ENCODE peak calls at places on chromosome 2, in seven cellular contexts. E is SK-N-SH, V is HepG2, D is K562, N is GM12878, B is HCT116, R is H1. I is an unnamed sample.

GRCh38 chr2:9690252-9690651 is 59.5 kb upstream of the YWHAQ start:
- DNase-seq in N (no peak), D (no peak), V (no peak), E (no peak), B (no peak), R (no peak), I (no peak)

GRCh38 chr2:40358783-40359182 is 93.1 kb downstream of the SLC8A1 start:
- DNase-seq in E (no peak), V (no peak), R (no peak), B (no peak), N (no peak), D (no peak), I (no peak)

GRCh38 chr2:206230060-206230890 is 44.2 kb upstream of the ZDBF2 start:
- DNase-seq in E (peak), B (peak), R (peak), V (no peak), N (no peak), D (no peak), I (no peak)

GRCh38 chr2:86790134-86790827 is 432 bp downstream of the CD8A start:
- DNase-seq in B (no peak), N (no peak), E (peak), R (peak), D (no peak), V (no peak), I (no peak)

GRCh38 chr2:9768388-9768787 is 74.9 kb upstream of the TAF1B start:
- DNase-seq in V (peak), E (no peak), B (no peak), D (peak), R (peak), N (no peak), I (no peak)

GRCh38 chr2:14634223-14634884 is 1.8 kb downstream of the LRATD1 start:
- DNase-seq in B (no peak), R (peak), V (peak), D (peak), N (no peak), E (peak), I (no peak)

GRCh38 chr2:134773372-134774073 is 54.7 kb upstream of the TMEM163 start:
- DNase-seq in E (peak), D (no peak), R (peak), B (no peak), N (no peak), V (no peak), I (no peak)

GRCh38 chr2:3126686-3127278 is 250.8 kb downstream of the EIPR1 start:
- DNase-seq in N (no peak), V (no peak), D (no peak), E (peak), R (no peak), B (no peak), I (no peak)

GRCh38 chr2:73970850-73971471 is 13.7 kb upstream of the TET3 start:
- DNase-seq in V (peak), D (peak), E (peak), N (peak), B (no peak), R (no peak), I (no peak)

GRCh38 chr2:233034-233433 is 30.8 kb downstream of the SH3YL1 start:
- DNase-seq in V (no peak), R (no peak), B (no peak), D (no peak), N (no peak), E (no peak), I (no peak)

GRCh38 chr2:10278029-10278762 is 24.5 kb upstream of the HPCAL1 start:
- DNase-seq in E (no peak), B (no peak), N (no peak), V (peak), D (peak), R (no peak), I (no peak)

GRCh38 chr2:30208453-30208852 is 22.9 kb upstream of the LBH start:
- DNase-seq in E (peak), B (peak), N (no peak), R (peak), D (peak), V (peak), I (peak)

GRCh38 chr2:213237251-213237650 is 47.0 kb upstream of the SPAG16 start:
- DNase-seq in E (no peak), B (no peak), D (no peak), R (no peak), V (no peak), N (no peak), I (no peak)

GRCh38 chr2:165825041-165825440 is 31.0 kb upstream of the GALNT3 start:
- DNase-seq in E (no peak), R (no peak), N (no peak), B (no peak), V (no peak), D (no peak), I (no peak)

GRCh38 chr2:204538179-204539009 is 6.9 kb upstream of the PARD3B start:
- DNase-seq in E (peak), V (no peak), D (no peak), R (peak), B (no peak), N (no peak), I (no peak)

GRCh38 chr2:28400921-28401320 is 8.3 kb downstream of the FOSL2 start:
- DNase-seq in R (no peak), N (no peak), V (no peak), E (no peak), B (no peak), D (no peak), I (no peak)

GRCh38 chr2:128606837-128607236 is 288.2 kb upstream of the HS6ST1 start:
- DNase-seq in E (no peak), N (no peak), D (no peak), R (no peak), V (no peak), B (no peak), I (no peak)

GRCh38 chr2:234091432-234091879 is 41.0 kb downstream of the SPP2 start:
- DNase-seq in R (no peak), V (no peak), D (no peak), E (no peak), B (no peak), N (no peak), I (no peak)

GRCh38 chr2:202038471-202039277 is 5.0 kb downstream of the FZD7 start:
- DNase-seq in N (no peak), B (peak), E (no peak), D (peak), V (no peak), R (no peak), I (no peak)

GRCh38 chr2:74606927-74607326 is 41.2 kb downstream of the M1AP start:
- DNase-seq in B (no peak), D (no peak), N (no peak), E (no peak), V (no peak), R (no peak), I (no peak)

GRCh38 chr2:135052997-135053474 is 944 bp downstream of the RAB3GAP1 start:
- DNase-seq in N (no peak), D (no peak), E (no peak), V (no peak), B (no peak), R (no peak), I (no peak)

GRCh38 chr2:84939426-84940087 is 31.4 kb upstream of the KCMF1 start:
- DNase-seq in E (no peak), D (no peak), V (no peak), B (no peak), N (peak), R (no peak), I (no peak)

GRCh38 chr2:165594935-165595255 is 125.4 kb downstream of the CSRNP3 start:
- DNase-seq in V (no peak), N (peak), E (no peak), R (no peak), D (no peak), B (no peak), I (no peak)

GRCh38 chr2:110948027-110948687 is 172.6 kb upstream of the BCL2L11 start:
- DNase-seq in B (no peak), D (no peak), V (no peak), R (no peak), E (peak), N (no peak), I (no peak)

GRCh38 chr2:235936493-235936892 is 231.7 kb downstream of the GBX2 start:
- DNase-seq in V (peak), N (no peak), R (no peak), E (no peak), B (no peak), D (peak), I (no peak)
- TF ChIP-seq CTCF in V (peak), N (no peak), R (peak), E (peak), B (peak), D (peak), I (peak)

DNA sequence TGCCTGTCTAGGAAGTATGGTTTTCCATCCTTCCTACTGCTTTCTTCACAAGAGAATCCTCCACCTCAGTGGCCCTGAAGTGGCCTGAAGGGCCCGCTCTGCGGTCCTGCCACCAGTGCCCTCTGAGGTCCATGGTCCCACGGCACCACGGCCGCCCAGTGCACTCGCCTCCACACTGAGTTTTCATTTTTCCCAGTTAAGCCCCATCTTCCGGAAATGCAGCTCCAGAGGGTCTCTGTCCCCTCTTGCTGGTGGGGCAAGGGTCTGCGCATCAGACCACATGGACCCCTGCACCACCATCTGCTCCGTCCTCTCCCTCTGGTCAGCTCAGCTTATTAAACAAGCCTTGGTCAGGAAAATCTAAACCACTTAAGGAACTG is 4.0 kb downstream of the DUSP28 start:
- DNase-seq in N (no peak), B (no peak), V (no peak), R (peak), D (no peak), E (no peak), I (no peak)
- TF ChIP-seq SIN3A in N (no peak), B (no peak), V (no peak), R (no peak), D (no peak), E (no peak), I (no peak)

GRCh38 chr2:207790898-207791297 is 21.2 kb upstream of the FZD5 start:
- DNase-seq in B (no peak), V (no peak), E (no peak), R (no peak), N (no peak), D (no peak), I (no peak)

GRCh38 chr2:207791579-207792243 is 22.0 kb upstream of the FZD5 start:
- DNase-seq in E (no peak), B (no peak), V (peak), R (no peak), N (no peak), D (no peak), I (no peak)

GRCh38 chr2:207801259-207801658 is 31.6 kb upstream of the FZD5 start:
- DNase-seq in E (no peak), R (no peak), D (no peak), B (no peak), V (peak), N (no peak), I (no peak)

GRCh38 chr2:207792244-207792785 is 22.6 kb upstream of the FZD5 start:
- DNase-seq in V (peak), D (peak), R (no peak), E (peak), B (peak), N (no peak), I (no peak)

GRCh38 chr2:207796585-207797350 is 27.1 kb upstream of the FZD5 start:
- DNase-seq in E (no peak), B (no peak), R (peak), D (no peak), V (peak), N (no peak), I (no peak)
- H3K27ac ChIP-seq in E (no peak), B (no peak), R (peak), D (peak), V (peak), N (no peak), I (no peak)

DNA sequence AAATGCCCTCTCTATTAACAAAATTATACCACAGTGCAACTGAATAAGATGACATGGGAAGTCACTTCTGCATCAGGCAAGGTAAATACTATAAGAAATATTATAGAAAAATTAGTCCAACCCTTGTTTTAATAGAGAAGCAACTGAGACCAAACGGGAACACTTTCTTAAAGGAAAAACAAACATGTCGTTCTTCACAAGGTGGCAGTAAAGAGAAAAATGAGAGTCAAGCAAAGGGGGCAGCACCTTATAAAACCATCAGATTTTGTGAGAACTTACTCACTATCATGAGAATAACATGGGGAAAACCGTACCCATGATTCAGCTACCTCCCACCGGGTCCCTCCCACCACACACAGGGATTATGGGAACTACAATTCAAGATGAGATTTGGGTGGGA is 481.7 kb upstream of the CRIM1 start:
- DNase-seq in R (no peak), V (peak), N (no peak), B (no peak), D (no peak), E (no peak), I (no peak)
- TF ChIP-seq CTCF in R (peak), V (peak), N (no peak), B (no peak), D (no peak), E (peak), I (peak)

DNA sequence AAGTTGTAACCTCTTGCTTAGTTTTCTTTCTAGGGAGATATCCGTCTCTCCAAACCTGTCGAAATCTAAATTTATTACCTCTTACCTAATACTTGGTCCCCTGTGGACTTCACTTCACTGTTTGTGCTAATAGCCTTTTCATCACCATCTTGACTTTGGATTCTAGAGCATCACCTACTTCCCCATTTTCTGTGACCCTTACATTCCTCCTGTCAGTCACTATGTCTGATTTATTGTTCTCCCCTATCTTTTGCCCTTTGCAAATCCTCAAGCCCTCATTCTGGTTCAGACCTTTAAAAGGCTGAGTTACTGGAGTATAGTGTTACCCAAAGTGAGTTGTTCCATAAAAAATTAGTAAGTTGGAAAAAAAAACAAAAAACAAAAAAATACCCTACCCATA is 7.5 kb downstream of the MYO1B start:
- DNase-seq in R (no peak), E (no peak), D (no peak), N (no peak), B (no peak), V (no peak), I (no peak)
- TF ChIP-seq SIN3A in R (no peak), E (no peak), D (no peak), N (no peak), B (no peak), V (no peak), I (no peak)

DNA sequence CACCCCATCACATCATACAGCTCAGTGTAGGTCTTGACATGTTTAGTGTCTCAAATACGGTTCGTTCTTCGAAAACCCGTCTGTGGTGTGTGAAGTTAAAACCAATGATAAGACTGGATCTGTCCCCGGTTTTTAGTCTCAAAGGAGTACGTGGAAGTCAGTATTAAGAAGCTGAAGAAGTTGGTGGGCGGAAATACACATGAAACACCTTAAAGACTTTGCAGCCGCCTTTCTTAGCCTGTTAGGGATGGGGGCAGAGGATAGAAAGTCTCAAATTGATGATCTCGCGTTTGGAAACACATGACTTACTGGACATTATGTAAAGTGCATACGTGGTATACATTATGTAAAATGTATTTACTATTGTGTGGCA is 1.0 kb downstream of the CNOT11 start:
- DNase-seq in E (no peak), D (no peak), N (no peak), V (no peak), R (no peak), B (no peak), I (no peak)
- H3K27ac ChIP-seq in E (no peak), D (peak), N (peak), V (peak), R (peak), B (peak), I (peak)

DNA sequence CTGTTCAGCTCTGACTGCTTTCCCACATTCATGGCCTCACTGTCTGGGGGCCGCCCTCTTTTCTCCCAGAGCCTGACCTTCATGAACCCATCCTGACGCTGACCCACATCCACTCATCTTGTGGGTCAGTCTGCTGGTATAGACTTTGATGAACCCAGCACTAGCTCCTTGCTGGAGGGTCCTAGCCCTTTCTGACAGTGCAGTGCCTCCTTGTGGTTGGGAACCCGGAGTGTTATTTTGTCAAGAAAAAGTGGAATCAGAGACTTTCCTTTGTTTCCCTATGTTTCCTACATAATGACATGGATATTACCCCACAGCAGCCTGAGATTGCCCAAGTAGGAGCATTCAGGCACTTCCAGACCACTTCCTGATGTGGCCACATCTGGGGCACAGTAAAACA is 19.3 kb upstream of the OSR1 start:
- DNase-seq in E (no peak), B (no peak), V (no peak), D (no peak), N (no peak), R (no peak), I (no peak)
- TF ChIP-seq CTCF in E (peak), B (no peak), V (peak), D (peak), N (no peak), R (peak), I (peak)

DNA sequence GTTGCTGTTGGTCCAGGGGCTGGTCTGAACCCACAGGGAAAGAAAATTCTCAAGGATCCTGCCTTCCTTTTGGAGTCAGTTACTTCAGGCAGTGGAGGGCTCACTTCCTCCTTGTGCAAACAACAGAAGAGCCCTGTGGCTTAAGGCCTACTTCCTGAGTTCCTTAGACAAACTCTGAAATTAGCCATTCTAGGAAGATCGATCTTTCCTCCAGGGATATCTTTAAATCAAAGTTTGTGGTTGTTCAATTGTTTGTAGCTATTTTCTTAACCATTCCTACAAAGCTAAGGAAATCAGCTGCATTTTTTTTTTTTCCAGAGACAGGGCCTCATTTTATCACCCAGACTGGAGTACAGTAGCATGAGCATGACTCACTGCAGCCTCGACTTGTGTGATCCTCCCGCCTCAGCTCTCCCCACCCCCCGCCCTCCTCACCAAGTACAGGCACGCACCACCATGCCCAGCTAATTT is 156.0 kb downstream of the TANC1 start:
- DNase-seq in E (no peak), B (peak), D (no peak), N (no peak), R (no peak), V (peak), I (peak)
- TF ChIP-seq SIN3A in E (no peak), B (no peak), D (no peak), N (no peak), R (no peak), V (no peak), I (no peak)

GRCh38 chr2:75865083-75865482 is 154.4 kb upstream of the GCFC2 start:
- DNase-seq in B (no peak), E (no peak), R (no peak), D (no peak), V (no peak), N (no peak), I (no peak)

GRCh38 chr2:75870133-75870532 is 159.4 kb upstream of the GCFC2 start:
- DNase-seq in E (no peak), B (no peak), V (no peak), D (no peak), N (no peak), R (no peak), I (no peak)

GRCh38 chr2:75865702-75866101 is 155.0 kb upstream of the GCFC2 start:
- DNase-seq in V (peak), R (no peak), E (no peak), D (no peak), N (no peak), B (no peak), I (no peak)

DNA sequence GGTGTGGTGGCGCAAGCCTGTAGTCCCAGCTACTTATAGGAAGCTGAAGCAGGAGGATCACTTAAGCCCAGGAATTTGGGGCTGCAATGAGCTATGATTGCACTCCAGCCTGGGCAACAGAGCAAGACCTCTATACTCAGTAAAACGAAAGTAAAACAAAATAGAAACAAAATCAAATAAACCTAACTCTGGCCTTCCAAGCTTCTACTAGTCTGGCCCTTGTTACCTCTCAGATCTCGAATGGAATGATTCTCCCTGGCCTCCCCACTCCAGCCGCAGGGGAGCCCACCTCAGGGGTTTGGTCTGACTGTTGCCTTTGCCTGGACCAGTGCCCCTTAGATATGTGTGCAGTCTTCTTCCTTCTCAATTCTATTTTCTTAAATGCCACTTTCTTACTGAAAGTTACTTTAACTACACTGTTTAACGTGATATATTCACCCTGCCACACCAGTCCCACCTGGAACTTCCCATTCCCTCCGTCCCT is 160.0 kb upstream of the GCFC2 start:
- DNase-seq in D (no peak), B (no peak), N (no peak), E (no peak), V (no peak), R (no peak), I (no peak)
- H3K27ac ChIP-seq in D (no peak), B (no peak), N (no peak), E (no peak), V (no peak), R (no peak), I (no peak)